ENCODE peak calls at places on chromosome 1, in nine cellular contexts. B is MV-4-11; V is H7; H is heart right ventricle; F is hepatic stellate cell; X is HT-29; O is psoas muscle; M is effector memory CD4-positive, alpha-beta T cell; N is ovary. U is an unnamed sample.

GRCh38 chr1:220347654-220348175 is 75.5 kb upstream of the RAB3GAP2 start:
- DNase-seq in B (peak; percentile 35), V (no peak), H (no peak), F (no peak), X (peak; percentile 23), O (no peak), M (no peak), N (no peak), U (no peak)

GRCh38 chr1:90810681-90811080 is 93.6 kb upstream of the BARHL2 start:
- DNase-seq in B (no peak), V (no peak), H (no peak), F (no peak), X (no peak), O (no peak), M (no peak), N (no peak), U (no peak)

GRCh38 chr1:24490101-24490781 is 12.4 kb upstream of the RCAN3 start:
- DNase-seq in B (no peak), V (no peak), H (no peak), F (no peak), X (no peak), O (no peak), M (no peak), N (no peak), U (no peak)

GRCh38 chr1:28971980-28972771 is 57.8 kb downstream of the EPB41 start:
- DNase-seq in B (no peak), V (no peak), H (no peak), F (peak; percentile 61), X (no peak), O (no peak), M (no peak), N (peak; percentile 29), U (no peak)

GRCh38 chr1:228365321-228366061 is 41.1 kb downstream of the TRIM11 start:
- DNase-seq in B (no peak), V (peak; percentile 61), H (no peak), F (no peak), X (no peak), O (peak; percentile 53), M (no peak), N (peak; percentile 5), U (no peak)

GRCh38 chr1:236204043-236204442 is 61.7 kb downstream of the GPR137B start:
- DNase-seq in B (no peak), V (no peak), H (no peak), F (no peak), X (no peak), O (no peak), M (no peak), N (no peak), U (no peak)

GRCh38 chr1:87333692-87334347 is 5.1 kb downstream of the LMO4 start:
- DNase-seq in B (peak; percentile 27), V (no peak), H (no peak), F (peak; percentile 11), X (no peak), O (no peak), M (no peak), N (no peak), U (peak; percentile 31)

GRCh38 chr1:91511386-91511785 is 10.7 kb downstream of the CDC7 start:
- DNase-seq in B (peak; percentile 19), V (no peak), H (no peak), F (no peak), X (peak; percentile 62), O (no peak), M (no peak), N (no peak), U (peak; percentile 47)

GRCh38 chr1:66517959-66518358 is 16.0 kb upstream of the SGIP1 start:
- DNase-seq in B (no peak), V (no peak), H (no peak), F (no peak), X (no peak), O (no peak), M (no peak), N (no peak), U (no peak)

GRCh38 chr1:66505671-66506392 is 28.1 kb upstream of the SGIP1 start:
- DNase-seq in B (no peak), V (no peak), H (no peak), F (peak; percentile 64), X (no peak), O (no peak), M (no peak), N (no peak), U (no peak)